ENCODE peak calls at places on chromosome 1, in ten cellular contexts. V, G, E, O, S, W, D, P, Y and R are unnamed samples.

GRCh38 chr1:231828182-231828920 is 201.8 kb downstream of the DISC1 start:
- DNase-seq in V (no peak), G (no peak), E (peak; percentile 74), O (peak; percentile 34), S (peak; percentile 45), W (no peak), D (peak; percentile 95), P (no peak), Y (no peak), R (no peak)

GRCh38 chr1:40300651-40301050 is 16.4 kb downstream of the COL9A2 start:
- DNase-seq in V (no peak), G (no peak), E (no peak), O (no peak), S (no peak), W (no peak), D (no peak), P (no peak), Y (no peak), R (no peak)

GRCh38 chr1:173997796-173998195 is 24.4 kb downstream of the RC3H1 start:
- DNase-seq in V (no peak), G (no peak), E (no peak), O (no peak), S (no peak), W (no peak), D (peak; percentile 70), P (no peak), Y (no peak), R (no peak)

GRCh38 chr1:54392401-54392800 is 13.8 kb downstream of the SSBP3 start:
- DNase-seq in V (no peak), G (no peak), E (no peak), O (no peak), S (no peak), W (no peak), D (no peak), P (no peak), Y (no peak), R (no peak)

GRCh38 chr1:156608981-156609380 is 7.7 kb upstream of the GPATCH4 start:
- DNase-seq in V (no peak), G (peak; percentile 72), E (peak; percentile 60), O (no peak), S (peak; percentile 62), W (no peak), D (no peak), P (peak; percentile 43), Y (peak; percentile 58), R (no peak)

GRCh38 chr1:88488277-88488676 is 195.8 kb upstream of the PKN2 start:
- DNase-seq in V (no peak), G (no peak), E (no peak), O (no peak), S (no peak), W (no peak), D (peak; percentile 6), P (no peak), Y (no peak), R (no peak)

GRCh38 chr1:81660286-81660685 is 140.4 kb upstream of the ADGRL2 start:
- DNase-seq in V (no peak), G (no peak), E (no peak), O (no peak), S (peak; percentile 4), W (no peak), D (peak; percentile 50), P (no peak), Y (no peak), R (no peak)

GRCh38 chr1:111214086-111214801 is 13.3 kb upstream of the CHI3L2 start:
- DNase-seq in V (no peak), G (peak; percentile 69), E (no peak), O (no peak), S (no peak), W (no peak), D (peak; percentile 13), P (no peak), Y (no peak), R (no peak)

GRCh38 chr1:93758842-93759515 is 77.3 kb upstream of the BCAR3 start:
- DNase-seq in V (no peak), G (peak; percentile 15), E (no peak), O (no peak), S (peak; percentile 52), W (no peak), D (peak; percentile 89), P (no peak), Y (no peak), R (no peak)

GRCh38 chr1:62294211-62294610 is 25.0 kb downstream of the KANK4 start:
- DNase-seq in V (no peak), G (no peak), E (no peak), O (no peak), S (no peak), W (no peak), D (no peak), P (no peak), Y (peak; percentile 45), R (no peak)

GRCh38 chr1:26097696-26098095 is 13.9 kb upstream of the PDIK1L start:
- DNase-seq in V (no peak), G (peak; percentile 20), E (no peak), O (no peak), S (no peak), W (no peak), D (peak; percentile 55), P (no peak), Y (no peak), R (no peak)

GRCh38 chr1:65658122-65658521 is 134.6 kb upstream of the PDE4B start:
- DNase-seq in V (no peak), G (no peak), E (no peak), O (no peak), S (no peak), W (no peak), D (peak; percentile 11), P (no peak), Y (no peak), R (no peak)

GRCh38 chr1:213014642-213015041 is 1.0 kb downstream of the ANGEL2 start:
- DNase-seq in V (peak; percentile 5), G (peak; percentile 16), E (peak; percentile 5), O (no peak), S (peak; percentile 15), W (no peak), D (peak; percentile 13), P (no peak), Y (peak; percentile 29), R (no peak)

GRCh38 chr1:1946540-1946939 is 27.5 kb upstream of the TMEM52 start:
- DNase-seq in V (no peak), G (no peak), E (no peak), O (no peak), S (no peak), W (peak; percentile 80), D (peak; percentile 7), P (no peak), Y (no peak), R (no peak)

GRCh38 chr1:245578306-245578705 is 423.5 kb downstream of the KIF26B start:
- DNase-seq in V (no peak), G (no peak), E (no peak), O (no peak), S (no peak), W (no peak), D (no peak), P (no peak), Y (no peak), R (no peak)

GRCh38 chr1:52569333-52570265 is 16.7 kb upstream of the TUT4 start:
- DNase-seq in V (no peak), G (no peak), E (no peak), O (no peak), S (no peak), W (no peak), D (no peak), P (no peak), Y (no peak), R (no peak)

GRCh38 chr1:47997289-47998200 is at the start of gene TRABD2B:
- DNase-seq in V (peak; percentile 87), G (peak; percentile 51), E (peak; percentile 84), O (peak; percentile 87), S (peak; percentile 89), W (peak; percentile 96), D (peak; percentile 34), P (peak; percentile 26), Y (peak; percentile 91), R (peak; percentile 75)
- H3K27ac ChIP-seq in V (no peak within 1 kb of the TSS), G (no peak within 1 kb of the TSS), E (no peak within 1 kb of the TSS), O (peak within 1 kb of the TSS; percentile 68), S (peak within 1 kb of the TSS; percentile 81), W (no peak within 1 kb of the TSS), D (no peak within 1 kb of the TSS), P (no peak within 1 kb of the TSS), Y (no peak within 1 kb of the TSS), R (no peak within 1 kb of the TSS)

GRCh38 chr1:118986291-118986838 is 1.8 kb downstream of the TBX15 start:
- DNase-seq in V (no peak), G (no peak), E (no peak), O (no peak), S (no peak), W (no peak), D (no peak), P (no peak), Y (peak; percentile 40), R (no peak)
- H3K9me3 ChIP-seq in V (peaks cover 7% of the 10 kb centered on the region), G (peaks cover 4% of the 10 kb centered on the region), E (no peaks in the 10 kb centered on the region), O (no peaks in the 10 kb centered on the region), S (no peaks in the 10 kb centered on the region), W (no peaks in the 10 kb centered on the region), D (peaks cover 28% of the 10 kb centered on the region), P (no peaks in the 10 kb centered on the region), Y (no peaks in the 10 kb centered on the region), R (no peaks in the 10 kb centered on the region)

GRCh38 chr1:28240024-28240423 is 4.1 kb downstream of the ATP5IF1 start:
- DNase-seq in V (no peak), G (no peak), E (no peak), O (no peak), S (no peak), W (no peak), D (no peak), P (no peak), Y (no peak), R (no peak)

GRCh38 chr1:28246427-28246832 is 10.5 kb downstream of the ATP5IF1 start:
- DNase-seq in V (no peak), G (peak; percentile 88), E (no peak), O (no peak), S (peak; percentile 67), W (no peak), D (peak; percentile 47), P (peak; percentile 34), Y (no peak), R (no peak)

GRCh38 chr1:28244549-28245251 is 8.8 kb downstream of the ATP5IF1 start:
- DNase-seq in V (no peak), G (no peak), E (no peak), O (no peak), S (no peak), W (no peak), D (no peak), P (no peak), Y (no peak), R (no peak)

GRCh38 chr1:28241633-28242241 is 5.8 kb downstream of the ATP5IF1 start:
- DNase-seq in V (no peak), G (no peak), E (no peak), O (no peak), S (no peak), W (no peak), D (no peak), P (no peak), Y (no peak), R (no peak)

GRCh38 chr1:28243685-28244439 is 7.9 kb downstream of the ATP5IF1 start:
- DNase-seq in V (no peak), G (peak; percentile 36), E (no peak), O (no peak), S (peak; percentile 45), W (no peak), D (no peak), P (no peak), Y (no peak), R (no peak)
- H3K4me3 ChIP-seq in V (no peak overlapping the region), G (peak overlapping the region; percentile 22), E (no peak overlapping the region), O (no peak overlapping the region), S (no peak overlapping the region), W (no peak overlapping the region), D (no peak overlapping the region), P (peak overlapping the region; percentile 19), Y (no peak overlapping the region), R (no peak overlapping the region)

GRCh38 chr1:27967106-27967883 is 7.5 kb downstream of the XKR8 start:
- DNase-seq in V (no peak), G (no peak), E (no peak), O (no peak), S (no peak), W (no peak), D (no peak), P (no peak), Y (no peak), R (no peak)
- H3K27ac ChIP-seq in V (no peak overlapping the region), G (no peak overlapping the region), E (no peak overlapping the region), O (no peak overlapping the region), S (no peak overlapping the region), W (no peak overlapping the region), D (no peak overlapping the region), P (no peak overlapping the region), Y (no peak overlapping the region), R (no peak overlapping the region)